ENCODE peak calls at places on chromosome 20, in four cellular contexts. F, A, V and B are unnamed samples. For H3K4me1, the result is how much of the 10 kb centered on the place peaks cover.

GRCh38 chr20:50762435-50763201 is 31.2 kb downstream of the PARD6B start:
- DNase-seq in F (no peak), A (no peak), V (peak), B (peak)

GRCh38 chr20:37892001-37892400 is 10.9 kb upstream of the VSTM2L start:
- DNase-seq in F (no peak), A (no peak), V (no peak), B (no peak)

GRCh38 chr20:18314786-18315406 is 26.6 kb downstream of the ZNF133 start:
- DNase-seq in F (peak), A (no peak), V (no peak), B (peak)

GRCh38 chr20:17358854-17359253 is 132.0 kb downstream of the PCSK2 start:
- DNase-seq in F (no peak), A (no peak), V (no peak), B (no peak)

GRCh38 chr20:59560588-59561227 is 43.6 kb upstream of the PHACTR3 start:
- DNase-seq in F (no peak), A (peak), V (peak), B (peak)

GRCh38 chr20:39822667-39823066 is 860.5 kb downstream of the DHX35 start:
- DNase-seq in F (no peak), A (no peak), V (no peak), B (no peak)

GRCh38 chr20:32463642-32464400 is 105.7 kb downstream of the ASXL1 start:
- DNase-seq in F (no peak), A (no peak), V (no peak), B (no peak)

GRCh38 chr20:40443731-40444130 is 245.3 kb downstream of the MAFB start:
- DNase-seq in F (no peak), A (no peak), V (no peak), B (no peak)

GRCh38 chr20:25070821-25071473 is 11.0 kb downstream of the VSX1 start:
- DNase-seq in F (no peak), A (no peak), V (no peak), B (no peak)

GRCh38 chr20:676315-676937 is 824 bp upstream of the SCRT2 start:
- DNase-seq in F (no peak), A (peak), V (no peak), B (no peak)
- H3K4me1 ChIP-seq in F (under half), A (half or more), V (under half), B (under half)

GRCh38 chr20:15834857-15835256 is 738.4 kb downstream of the KIF16B start:
- DNase-seq in F (no peak), A (no peak), V (no peak), B (no peak)
- TF ChIP-seq PHF8 in F (no peak), A (no peak), V (no peak), B (no peak)

DNA sequence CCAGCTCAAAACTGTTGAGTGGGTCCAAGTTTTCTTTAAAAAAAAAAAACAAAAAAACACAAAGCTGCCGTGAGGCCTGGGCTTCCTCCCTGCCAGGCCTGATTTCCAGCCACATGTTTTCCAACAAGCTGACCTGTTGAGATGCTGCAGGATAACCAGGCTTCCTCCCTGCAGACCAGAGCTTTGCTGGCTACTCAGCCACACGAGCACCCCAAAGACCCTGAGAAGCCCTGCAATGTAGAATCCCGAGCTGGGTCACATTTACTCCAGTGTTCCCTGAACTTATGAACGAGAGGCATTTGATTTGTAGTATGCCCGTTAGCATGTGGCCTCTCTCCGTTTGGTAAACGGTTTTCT is 3.9 kb downstream of the SIRPA start:
- DNase-seq in F (no peak), A (no peak), V (no peak), B (no peak)
- H3K4me1 ChIP-seq in F (under half), A (under half), V (under half), B (under half)

GRCh38 chr20:56414842-56415765 is 3.0 kb downstream of the CASS4 start:
- DNase-seq in F (no peak), A (peak), V (no peak), B (no peak)
- TF ChIP-seq PHF8 in F (no peak), A (no peak), V (no peak), B (no peak)

GRCh38 chr20:57442160-57442887 is 51.1 kb downstream of the RBM38 start:
- DNase-seq in F (no peak), A (no peak), V (no peak), B (no peak)

GRCh38 chr20:57444394-57445048 is 53.3 kb downstream of the RBM38 start:
- DNase-seq in F (no peak), A (no peak), V (no peak), B (no peak)

GRCh38 chr20:57442888-57443239 is 51.7 kb downstream of the RBM38 start:
- DNase-seq in F (no peak), A (no peak), V (no peak), B (no peak)

GRCh38 chr20:57443866-57444265 is 52.7 kb downstream of the RBM38 start:
- DNase-seq in F (no peak), A (no peak), V (no peak), B (no peak)

DNA sequence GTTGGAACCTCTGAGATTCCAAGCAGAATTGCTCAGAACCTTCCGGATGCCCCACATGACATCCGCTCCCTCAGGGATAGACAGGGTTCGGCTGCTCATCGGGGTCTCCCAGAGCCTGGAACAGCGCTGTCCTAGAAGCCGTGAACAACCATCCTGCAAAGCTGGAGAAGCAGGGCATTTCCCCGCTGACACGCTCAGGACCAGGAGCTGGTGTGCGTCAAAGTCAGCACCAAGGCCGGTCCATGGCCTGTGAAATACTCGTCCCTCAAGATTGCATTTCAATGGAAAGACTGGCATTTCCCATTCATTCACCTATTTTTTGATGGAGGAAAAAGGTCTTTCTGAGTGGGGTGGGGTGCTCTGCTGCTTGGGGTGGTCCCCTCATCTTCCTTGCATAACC is 52.2 kb downstream of the RBM38 start:
- DNase-seq in F (no peak), A (no peak), V (no peak), B (no peak)
- H3K4me1 ChIP-seq in F (under half), A (under half), V (under half), B (under half)

GRCh38 chr20:10313701-10314100 is 95.1 kb downstream of the SNAP25 start:
- DNase-seq in F (no peak), A (no peak), V (no peak), B (no peak)
- TF ChIP-seq PHF8 in F (no peak), A (no peak), V (no peak), B (no peak)